ENCODE peak calls at places on chromosomes 2 and 18, in six cellular contexts. W, A, I, X, C and G are unnamed samples. For H3K27me3 and H3K4me1, the result is how much of the 10 kb centered on the place peaks cover.

GRCh38 chr2:237271698-237272097 is 142.3 kb downstream of the COL6A3 start:
- DNase-seq in W (no peak), A (no peak), I (no peak), X (no peak), C (no peak), G (no peak)

GRCh38 chr2:217849154-217849553 is 153.6 kb downstream of the TNS1 start:
- DNase-seq in W (no peak), A (no peak), I (no peak), X (no peak), C (peak), G (no peak)

GRCh38 chr18:67280843-67281242 is 235.7 kb downstream of the DSEL start:
- DNase-seq in W (no peak), A (no peak), I (no peak), X (no peak), C (no peak), G (no peak)

GRCh38 chr2:8684421-8684884 is 2.6 kb downstream of the ID2 start:
- DNase-seq in W (peak), A (peak), I (no peak), X (no peak), C (no peak), G (peak)

GRCh38 chr2:197258580-197258979 is 52.0 kb downstream of the ANKRD44 start:
- DNase-seq in W (no peak), A (no peak), I (no peak), X (no peak), C (no peak), G (no peak)

GRCh38 chr2:226211439-226211838 is 588.2 kb downstream of the IRS1 start:
- DNase-seq in W (no peak), A (no peak), I (no peak), X (peak), C (no peak), G (peak)

GRCh38 chr2:47336259-47337238 is 66.4 kb upstream of the MSH2 start:
- DNase-seq in W (peak), A (no peak), I (no peak), X (no peak), C (no peak), G (no peak)

GRCh38 chr2:108974674-108975073 is 14.3 kb downstream of the EDAR start:
- DNase-seq in W (no peak), A (no peak), I (no peak), X (no peak), C (no peak), G (no peak)

GRCh38 chr18:32096936-32097335 is 5.3 kb downstream of the RNF138 start:
- DNase-seq in W (no peak), A (no peak), I (no peak), X (no peak), C (no peak), G (no peak)

GRCh38 chr2:153287109-153287801 is 191.3 kb downstream of the RPRM start:
- DNase-seq in W (peak), A (peak), I (peak), X (no peak), C (no peak), G (no peak)

GRCh38 chr2:178282075-178282474 is 87.8 kb downstream of the OSBPL6 start:
- DNase-seq in W (peak), A (no peak), I (peak), X (no peak), C (no peak), G (peak)

GRCh38 chr18:68263481-68263880 is 451.4 kb downstream of the TMX3 start:
- DNase-seq in W (no peak), A (no peak), I (no peak), X (no peak), C (no peak), G (no peak)

DNA sequence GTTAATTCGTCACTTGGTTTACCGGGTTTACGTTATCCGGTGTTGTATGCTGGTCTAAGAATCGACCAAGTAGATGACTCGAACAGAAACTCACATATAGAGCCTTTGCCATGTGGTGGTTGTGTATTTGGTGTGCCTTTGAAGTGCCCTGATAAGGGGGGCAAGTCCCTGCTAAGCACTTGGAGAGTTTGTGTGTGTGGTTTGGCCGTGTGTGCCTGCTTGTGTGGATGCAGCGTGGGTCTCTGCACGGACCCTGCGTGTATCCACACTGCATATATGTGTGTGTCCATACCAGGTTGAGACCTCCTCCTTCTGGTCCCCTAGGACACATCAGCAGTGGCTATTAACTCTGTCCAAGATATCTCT is 2.4 kb upstream of the CELF4 start:
- DNase-seq in W (peak), A (no peak), I (no peak), X (no peak), C (peak), G (no peak)
- H3K27me3 ChIP-seq in W (half or more), A (under half), I (half or more), X (under half), C (under half), G (under half)

GRCh38 chr2:9778471-9779402 is 64.5 kb upstream of the TAF1B start:
- DNase-seq in W (no peak), A (no peak), I (no peak), X (no peak), C (peak), G (no peak)

GRCh38 chr2:9775999-9776685 is 67.1 kb upstream of the TAF1B start:
- DNase-seq in W (no peak), A (no peak), I (no peak), X (no peak), C (peak), G (no peak)

GRCh38 chr2:9779572-9780264 is 63.6 kb upstream of the TAF1B start:
- DNase-seq in W (no peak), A (no peak), I (no peak), X (no peak), C (no peak), G (no peak)

GRCh38 chr2:9777081-9777480 is 66.2 kb upstream of the TAF1B start:
- DNase-seq in W (no peak), A (no peak), I (no peak), X (no peak), C (peak), G (no peak)

GRCh38 chr2:9778012-9778411 is 65.3 kb upstream of the TAF1B start:
- DNase-seq in W (peak), A (no peak), I (no peak), X (no peak), C (peak), G (no peak)
- TF ChIP-seq POLR2AphosphoS5 in W (no peak), A (no peak), I (no peak), X (no peak), C (no peak), G (no peak)

DNA sequence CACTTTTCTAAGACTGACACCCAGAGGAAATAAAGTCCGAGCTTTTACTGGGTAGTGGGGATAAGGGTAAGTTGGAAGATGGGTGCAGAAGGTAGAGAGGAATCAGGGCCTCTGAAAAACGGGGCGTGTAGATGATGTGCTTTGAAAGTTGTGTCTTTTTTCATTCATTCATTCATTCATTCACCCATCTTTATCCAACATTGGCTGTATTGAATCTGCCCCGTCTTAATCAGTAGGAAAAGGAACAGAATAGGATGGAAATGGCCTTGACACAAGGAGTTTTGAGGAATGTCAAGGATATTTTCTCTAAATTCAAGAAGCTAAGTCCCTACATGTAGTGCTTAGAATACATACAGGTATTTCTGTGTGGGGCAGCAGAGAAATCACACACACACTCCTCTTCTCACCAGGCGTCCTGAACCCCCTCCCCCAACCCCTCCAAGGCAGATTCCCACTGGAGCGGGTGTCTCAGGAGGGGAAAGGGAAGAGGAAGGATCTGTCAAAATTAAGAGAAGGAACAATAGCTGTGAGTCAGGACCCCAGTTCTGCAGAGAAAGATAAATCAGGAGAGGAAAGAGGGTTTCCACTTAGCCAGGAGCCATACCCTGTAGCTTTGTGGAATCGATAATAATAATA is 13.9 kb downstream of the DYSF start:
- DNase-seq in W (no peak), A (no peak), I (no peak), X (no peak), C (no peak), G (no peak)
- H3K4me1 ChIP-seq in W (under half), A (under half), I (under half), X (under half), C (half or more), G (under half)

GRCh38 chr2:17538022-17538843 is 2.3 kb upstream of the VSNL1 start:
- DNase-seq in W (peak), A (peak), I (no peak), X (no peak), C (no peak), G (no peak)

GRCh38 chr2:17533546-17533945 is 7.0 kb upstream of the VSNL1 start:
- DNase-seq in W (no peak), A (no peak), I (no peak), X (no peak), C (no peak), G (no peak)

GRCh38 chr2:17538844-17539554 is 1.5 kb upstream of the VSNL1 start:
- DNase-seq in W (peak), A (peak), I (no peak), X (peak), C (no peak), G (peak)

GRCh38 chr2:17539596-17539992 is 902 bp upstream of the VSNL1 start:
- DNase-seq in W (peak), A (peak), I (no peak), X (peak), C (no peak), G (no peak)

GRCh38 chr2:17536416-17536815 is 4.1 kb upstream of the VSNL1 start:
- DNase-seq in W (no peak), A (no peak), I (no peak), X (no peak), C (no peak), G (no peak)
- H3K27me3 ChIP-seq in W (under half), A (under half), I (under half), X (under half), C (under half), G (under half)

GRCh38 chr2:72274284-72274869 is 126.7 kb upstream of the CYP26B1 start:
- DNase-seq in W (no peak), A (no peak), I (no peak), X (no peak), C (no peak), G (no peak)
- TF ChIP-seq POLR2AphosphoS5 in W (no peak), A (no peak), I (no peak), X (no peak), C (no peak), G (no peak)